ENCODE peak calls at places on chromosomes 11 and 22, in five cellular contexts. One of them, this sample, is unnamed.

GRCh38 chr11:67416416-67417335 is 1.2 kb downstream of the CARNS1 start:
- DNase-seq in K562: no peak
- DNase-seq in HepG2: peak
- DNase-seq in HCT116: no peak
- DNase-seq in SK-N-SH: no peak
- DNase-seq in this sample: no peak

GRCh38 chr22:49960967-49961600 is 512 bp downstream of the PIM3 start:
- DNase-seq in K562: peak
- DNase-seq in HepG2: no peak
- DNase-seq in HCT116: no peak
- DNase-seq in SK-N-SH: peak
- DNase-seq in this sample: no peak

GRCh38 chr11:23976776-23977380 is 520.0 kb upstream of the LUZP2 start:
- DNase-seq in K562: no peak
- DNase-seq in HepG2: no peak
- DNase-seq in HCT116: no peak
- DNase-seq in SK-N-SH: no peak
- DNase-seq in this sample: no peak

GRCh38 chr11:16028406-16028805 is 327.9 kb downstream of the SOX6 start:
- DNase-seq in K562: no peak
- DNase-seq in HepG2: no peak
- DNase-seq in HCT116: no peak
- DNase-seq in SK-N-SH: no peak
- DNase-seq in this sample: no peak

GRCh38 chr22:20577549-20577975 is 70.2 kb downstream of the MED15 start:
- DNase-seq in K562: peak
- DNase-seq in HepG2: no peak
- DNase-seq in HCT116: no peak
- DNase-seq in SK-N-SH: no peak
- DNase-seq in this sample: no peak

GRCh38 chr22:36860821-36861659 is at the start of gene NCF4:
- DNase-seq in K562: no peak
- DNase-seq in HepG2: no peak
- DNase-seq in HCT116: no peak
- DNase-seq in SK-N-SH: no peak
- DNase-seq in this sample: no peak

GRCh38 chr11:134640536-134640935 is 228.5 kb upstream of the B3GAT1 start:
- DNase-seq in K562: no peak
- DNase-seq in HepG2: no peak
- DNase-seq in HCT116: no peak
- DNase-seq in SK-N-SH: no peak
- DNase-seq in this sample: no peak

GRCh38 chr11:70901951-70902521 is 350.3 kb downstream of the SHANK2 start:
- DNase-seq in K562: no peak
- DNase-seq in HepG2: no peak
- DNase-seq in HCT116: no peak
- DNase-seq in SK-N-SH: no peak
- DNase-seq in this sample: no peak

GRCh38 chr11:44903035-44903434 is 47.6 kb downstream of the TP53I11 start:
- DNase-seq in K562: no peak
- DNase-seq in HepG2: no peak
- DNase-seq in HCT116: no peak
- DNase-seq in SK-N-SH: no peak
- DNase-seq in this sample: no peak

GRCh38 chr11:2987881-2988280 is 4.2 kb downstream of the NAP1L4 start:
- DNase-seq in K562: no peak
- DNase-seq in HepG2: no peak
- DNase-seq in HCT116: no peak
- DNase-seq in SK-N-SH: no peak
- DNase-seq in this sample: no peak

GRCh38 chr11:111886844-111887243 is 7.5 kb downstream of the CFAP68 start:
- DNase-seq in K562: no peak
- DNase-seq in HepG2: no peak
- DNase-seq in HCT116: no peak
- DNase-seq in SK-N-SH: no peak
- DNase-seq in this sample: no peak

GRCh38 chr11:8744423-8744822 is 61.8 kb downstream of the RPL27A start:
- DNase-seq in K562: no peak
- DNase-seq in HepG2: no peak
- DNase-seq in HCT116: no peak
- DNase-seq in SK-N-SH: no peak
- DNase-seq in this sample: no peak

GRCh38 chr22:46070722-46071450 is 79.4 kb upstream of the PPARA start:
- DNase-seq in K562: no peak
- DNase-seq in HepG2: no peak
- DNase-seq in HCT116: no peak
- DNase-seq in SK-N-SH: peak
- DNase-seq in this sample: no peak

GRCh38 chr11:96394773-96395172 is 5.0 kb downstream of the JRKL start:
- DNase-seq in K562: no peak
- DNase-seq in HepG2: no peak
- DNase-seq in HCT116: no peak
- DNase-seq in SK-N-SH: no peak
- DNase-seq in this sample: no peak

GRCh38 chr11:38791346-38791961 is 2193.4 kb upstream of the RAG2 start:
- DNase-seq in K562: peak
- DNase-seq in HepG2: peak
- DNase-seq in HCT116: peak
- DNase-seq in SK-N-SH: peak
- DNase-seq in this sample: peak

GRCh38 chr11:34044664-34045485 is 6.7 kb upstream of the CAPRIN1 start:
- DNase-seq in K562: peak
- DNase-seq in HepG2: no peak
- DNase-seq in HCT116: peak
- DNase-seq in SK-N-SH: no peak
- DNase-seq in this sample: no peak

GRCh38 chr22:20674998-20675397 is 98.9 kb upstream of the SERPIND1 start:
- DNase-seq in K562: no peak
- DNase-seq in HepG2: no peak
- DNase-seq in HCT116: no peak
- DNase-seq in SK-N-SH: no peak
- DNase-seq in this sample: no peak

GRCh38 chr22:30506507-30506968 is 1.0 kb upstream of the SEC14L4 start:
- DNase-seq in K562: peak
- DNase-seq in HepG2: no peak
- DNase-seq in HCT116: no peak
- DNase-seq in SK-N-SH: peak
- DNase-seq in this sample: no peak

GRCh38 chr11:57641426-57641825 is 8.3 kb downstream of the YPEL4 start:
- DNase-seq in K562: peak
- DNase-seq in HepG2: peak
- DNase-seq in HCT116: no peak
- DNase-seq in SK-N-SH: peak
- DNase-seq in this sample: peak

GRCh38 chr11:103532133-103532788 is 423.0 kb downstream of the DYNC2H1 start:
- DNase-seq in K562: no peak
- DNase-seq in HepG2: no peak
- DNase-seq in HCT116: no peak
- DNase-seq in SK-N-SH: no peak
- DNase-seq in this sample: no peak

GRCh38 chr11:118789501-118790356 is 1.2 kb downstream of the DDX6 start:
- DNase-seq in K562: peak
- DNase-seq in HepG2: no peak
- DNase-seq in HCT116: no peak
- DNase-seq in SK-N-SH: no peak
- DNase-seq in this sample: no peak

GRCh38 chr11:75801362-75802021 is 13.5 kb upstream of the UVRAG start:
- DNase-seq in K562: no peak
- DNase-seq in HepG2: no peak
- DNase-seq in HCT116: no peak
- DNase-seq in SK-N-SH: no peak
- DNase-seq in this sample: no peak

GRCh38 chr11:105968021-105968697 is 53.9 kb downstream of the MSANTD4 start:
- DNase-seq in K562: no peak
- DNase-seq in HepG2: no peak
- DNase-seq in HCT116: no peak
- DNase-seq in SK-N-SH: no peak
- DNase-seq in this sample: no peak

GRCh38 chr11:44894217-44894617 is 56.5 kb downstream of the TP53I11 start:
- DNase-seq in K562: peak
- DNase-seq in HepG2: peak
- DNase-seq in HCT116: peak
- DNase-seq in SK-N-SH: peak
- DNase-seq in this sample: peak

GRCh38 chr11:2673250-2673610 is 26.6 kb downstream of the KCNQ1OT1 start:
- DNase-seq in K562: no peak
- DNase-seq in HepG2: no peak
- DNase-seq in HCT116: no peak
- DNase-seq in SK-N-SH: no peak
- DNase-seq in this sample: no peak

GRCh38 chr22:24977370-24978230 is 25.1 kb downstream of the KIAA1671 start:
- DNase-seq in K562: no peak
- DNase-seq in HepG2: no peak
- DNase-seq in HCT116: no peak
- DNase-seq in SK-N-SH: no peak
- DNase-seq in this sample: no peak

GRCh38 chr11:126723665-126724045 is 276.9 kb downstream of the KIRREL3 start:
- DNase-seq in K562: no peak
- DNase-seq in HepG2: no peak
- DNase-seq in HCT116: no peak
- DNase-seq in SK-N-SH: no peak
- DNase-seq in this sample: no peak

DNA sequence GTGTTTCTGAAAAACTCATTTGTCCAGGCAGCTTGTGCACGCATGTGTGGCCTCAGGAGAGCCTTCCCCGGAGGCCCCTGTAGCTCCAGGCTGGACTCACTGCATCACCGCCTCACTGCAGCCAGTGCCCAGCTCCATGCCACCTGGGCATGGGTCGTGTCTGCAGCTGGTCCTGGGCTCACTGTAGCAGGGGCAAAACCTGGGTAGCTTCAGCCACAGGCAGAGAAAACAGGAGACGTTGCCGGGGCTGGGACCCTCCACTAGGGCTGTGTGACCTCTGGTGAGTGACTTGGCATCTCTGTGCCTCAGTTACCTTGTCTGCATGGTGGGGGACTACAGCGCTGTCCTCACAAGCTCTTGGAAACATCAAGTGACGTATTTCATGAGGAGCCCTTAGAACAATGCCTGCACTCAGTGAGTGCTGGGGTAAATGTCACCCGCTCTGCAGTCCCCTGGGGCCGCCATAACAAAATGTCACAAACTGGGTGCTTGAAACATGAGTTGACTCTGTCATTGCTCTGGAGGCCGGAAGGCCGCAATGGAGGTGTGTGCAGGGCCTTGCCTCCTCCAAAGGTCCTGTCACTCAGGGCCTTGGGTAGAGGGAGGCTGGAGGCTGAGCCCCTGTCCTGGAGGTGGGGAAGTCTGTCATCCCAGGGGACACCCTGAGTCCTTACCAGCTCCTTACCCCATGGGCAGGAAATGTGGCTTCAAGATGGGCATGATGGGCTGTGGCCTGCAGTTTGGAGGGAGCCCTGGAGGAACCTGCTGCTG is 488.7 kb downstream of the TBC1D22A start:
- DNase-seq in K562: no peak
- DNase-seq in HepG2: no peak
- DNase-seq in HCT116: no peak
- DNase-seq in SK-N-SH: no peak
- DNase-seq in this sample: no peak
- TF ChIP-seq JUND in K562: no peak
- TF ChIP-seq JUND in HepG2: no peak
- TF ChIP-seq JUND in HCT116: no peak
- TF ChIP-seq JUND in SK-N-SH: no peak
- TF ChIP-seq JUND in this sample: no peak

GRCh38 chr22:39939830-39940229 is 20.4 kb upstream of the TMA7B start:
- DNase-seq in K562: no peak
- DNase-seq in HepG2: no peak
- DNase-seq in HCT116: no peak
- DNase-seq in SK-N-SH: no peak
- DNase-seq in this sample: no peak
- TF ChIP-seq JUND in K562: no peak
- TF ChIP-seq JUND in HepG2: no peak
- TF ChIP-seq JUND in HCT116: no peak
- TF ChIP-seq JUND in SK-N-SH: no peak
- TF ChIP-seq JUND in this sample: no peak

GRCh38 chr11:61336171-61336935 is 3.3 kb downstream of the TKFC start:
- DNase-seq in K562: peak
- DNase-seq in HepG2: peak
- DNase-seq in HCT116: peak
- DNase-seq in SK-N-SH: peak
- DNase-seq in this sample: peak
- TF ChIP-seq JUND in K562: peak
- TF ChIP-seq JUND in HepG2: no peak
- TF ChIP-seq JUND in HCT116: no peak
- TF ChIP-seq JUND in SK-N-SH: no peak
- TF ChIP-seq JUND in this sample: no peak

GRCh38 chr22:19103881-19104821 is 18.1 kb downstream of the DGCR2 start:
- DNase-seq in K562: no peak
- DNase-seq in HepG2: no peak
- DNase-seq in HCT116: no peak
- DNase-seq in SK-N-SH: no peak
- DNase-seq in this sample: no peak
- TF ChIP-seq JUND in K562: peak
- TF ChIP-seq JUND in HepG2: no peak
- TF ChIP-seq JUND in HCT116: no peak
- TF ChIP-seq JUND in SK-N-SH: no peak
- TF ChIP-seq JUND in this sample: no peak

GRCh38 chr11:114080769-114081168 is 21.3 kb downstream of the ZBTB16 start:
- DNase-seq in K562: no peak
- DNase-seq in HepG2: no peak
- DNase-seq in HCT116: no peak
- DNase-seq in SK-N-SH: no peak
- DNase-seq in this sample: no peak
- TF ChIP-seq JUND in K562: no peak
- TF ChIP-seq JUND in HepG2: no peak
- TF ChIP-seq JUND in HCT116: no peak
- TF ChIP-seq JUND in SK-N-SH: no peak
- TF ChIP-seq JUND in this sample: no peak

GRCh38 chr11:35390737-35391682 is 28.3 kb downstream of the SLC1A2 start:
- DNase-seq in K562: no peak
- DNase-seq in HepG2: peak
- DNase-seq in HCT116: no peak
- DNase-seq in SK-N-SH: no peak
- DNase-seq in this sample: no peak
- TF ChIP-seq JUND in K562: peak
- TF ChIP-seq JUND in HepG2: no peak
- TF ChIP-seq JUND in HCT116: peak
- TF ChIP-seq JUND in SK-N-SH: peak
- TF ChIP-seq JUND in this sample: peak

DNA sequence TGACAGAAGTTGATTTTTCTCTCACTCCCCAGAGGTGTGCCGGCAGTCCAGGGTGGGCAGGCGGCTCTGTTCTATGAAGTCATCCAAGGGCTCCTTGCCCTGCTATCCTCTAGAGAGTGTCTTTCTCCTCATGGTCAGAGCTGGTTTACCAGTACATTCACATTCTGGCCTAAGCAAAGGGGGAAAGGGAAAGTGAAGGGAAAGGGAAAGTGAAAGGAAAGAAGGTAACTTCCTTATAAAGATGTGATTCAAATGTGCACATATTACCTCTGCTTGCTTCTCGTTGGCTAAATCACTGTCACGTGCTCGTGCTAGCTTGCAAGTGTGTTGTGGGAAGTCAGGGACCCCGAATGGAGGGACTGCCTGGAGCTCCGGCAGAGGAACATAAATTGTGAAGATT is 2.9 kb upstream of the HTATIP2 start:
- DNase-seq in K562: no peak
- DNase-seq in HepG2: peak
- DNase-seq in HCT116: no peak
- DNase-seq in SK-N-SH: no peak
- DNase-seq in this sample: peak
- TF ChIP-seq JUND in K562: no peak
- TF ChIP-seq JUND in HepG2: no peak
- TF ChIP-seq JUND in HCT116: no peak
- TF ChIP-seq JUND in SK-N-SH: no peak
- TF ChIP-seq JUND in this sample: no peak

GRCh38 chr11:132073787-132074186 is 703.4 kb downstream of the NTM start:
- DNase-seq in K562: no peak
- DNase-seq in HepG2: no peak
- DNase-seq in HCT116: no peak
- DNase-seq in SK-N-SH: no peak
- DNase-seq in this sample: no peak
- TF ChIP-seq JUND in K562: no peak
- TF ChIP-seq JUND in HepG2: no peak
- TF ChIP-seq JUND in HCT116: no peak
- TF ChIP-seq JUND in SK-N-SH: no peak
- TF ChIP-seq JUND in this sample: no peak

This sample was measured in T47D.